ENCODE peak calls at places on chromosomes 13 and 19, in ten cellular contexts. One of them, this sample, is unnamed.

GRCh38 chr13:29893438-29893837 is 43.0 kb upstream of the UBL3 start:
- DNase-seq in pancreas: no peak
- DNase-seq in RWPE2: no peak
- DNase-seq in lower lobe of right lung: no peak
- DNase-seq in thyroid gland: no peak
- DNase-seq in body of pancreas: no peak
- DNase-seq in left ventricle myocardium inferior: no peak
- DNase-seq in ascending aorta: no peak
- DNase-seq in aorta: no peak
- DNase-seq in uterus: no peak
- DNase-seq in this sample: no peak

GRCh38 chr13:105997436-105998232 is 537.8 kb downstream of the EFNB2 start:
- DNase-seq in thyroid gland: no peak
- DNase-seq in RWPE2: no peak
- DNase-seq in lower lobe of right lung: no peak
- DNase-seq in aorta: no peak
- DNase-seq in left ventricle myocardium inferior: no peak
- DNase-seq in body of pancreas: no peak
- DNase-seq in pancreas: no peak
- DNase-seq in ascending aorta: no peak
- DNase-seq in uterus: no peak
- DNase-seq in this sample: no peak

GRCh38 chr13:114067381-114067885 is 65.0 kb downstream of the RASA3 start:
- DNase-seq in body of pancreas: no peak
- DNase-seq in ascending aorta: no peak
- DNase-seq in thyroid gland: no peak
- DNase-seq in left ventricle myocardium inferior: no peak
- DNase-seq in uterus: no peak
- DNase-seq in aorta: peak; percentile 70
- DNase-seq in pancreas: no peak
- DNase-seq in lower lobe of right lung: no peak
- DNase-seq in RWPE2: no peak
- DNase-seq in this sample: no peak

GRCh38 chr19:39335168-39335567 is 675 bp downstream of the GMFG start:
- DNase-seq in uterus: no peak
- DNase-seq in RWPE2: no peak
- DNase-seq in pancreas: no peak
- DNase-seq in thyroid gland: no peak
- DNase-seq in ascending aorta: no peak
- DNase-seq in body of pancreas: no peak
- DNase-seq in aorta: no peak
- DNase-seq in left ventricle myocardium inferior: no peak
- DNase-seq in lower lobe of right lung: no peak
- DNase-seq in this sample: no peak

GRCh38 chr19:12847159-12848139 is 9.1 kb downstream of the MAST1 start:
- DNase-seq in pancreas: peak; percentile 94
- DNase-seq in uterus: peak; percentile 87
- DNase-seq in RWPE2: no peak
- DNase-seq in left ventricle myocardium inferior: peak; percentile 83
- DNase-seq in lower lobe of right lung: peak; percentile 92
- DNase-seq in aorta: peak; percentile 96
- DNase-seq in ascending aorta: peak; percentile 43
- DNase-seq in thyroid gland: peak; percentile 88
- DNase-seq in body of pancreas: peak; percentile 85
- DNase-seq in this sample: peak; percentile 86

GRCh38 chr19:38959618-38960017 is 15.9 kb downstream of the FBXO17 start:
- DNase-seq in aorta: no peak
- DNase-seq in left ventricle myocardium inferior: no peak
- DNase-seq in lower lobe of right lung: no peak
- DNase-seq in pancreas: no peak
- DNase-seq in uterus: no peak
- DNase-seq in thyroid gland: no peak
- DNase-seq in ascending aorta: no peak
- DNase-seq in body of pancreas: no peak
- DNase-seq in RWPE2: no peak
- DNase-seq in this sample: no peak

GRCh38 chr19:38298841-38299680 is 5.0 kb upstream of the C19orf33 start:
- DNase-seq in thyroid gland: no peak
- DNase-seq in ascending aorta: no peak
- DNase-seq in RWPE2: no peak
- DNase-seq in aorta: no peak
- DNase-seq in left ventricle myocardium inferior: no peak
- DNase-seq in body of pancreas: no peak
- DNase-seq in lower lobe of right lung: no peak
- DNase-seq in pancreas: no peak
- DNase-seq in uterus: no peak
- DNase-seq in this sample: no peak

GRCh38 chr19:44939668-44940067 is 2.4 kb upstream of the APOC4 start:
- DNase-seq in lower lobe of right lung: no peak
- DNase-seq in aorta: no peak
- DNase-seq in pancreas: no peak
- DNase-seq in body of pancreas: no peak
- DNase-seq in left ventricle myocardium inferior: no peak
- DNase-seq in thyroid gland: no peak
- DNase-seq in uterus: no peak
- DNase-seq in RWPE2: no peak
- DNase-seq in ascending aorta: no peak
- DNase-seq in this sample: no peak

GRCh38 chr19:6423499-6424189 is 967 bp downstream of the KHSRP start:
- DNase-seq in aorta: peak; percentile 81
- DNase-seq in body of pancreas: peak; percentile 32
- DNase-seq in pancreas: peak; percentile 74
- DNase-seq in thyroid gland: peak; percentile 53
- DNase-seq in uterus: peak; percentile 34
- DNase-seq in ascending aorta: no peak
- DNase-seq in left ventricle myocardium inferior: no peak
- DNase-seq in lower lobe of right lung: no peak
- DNase-seq in RWPE2: no peak
- DNase-seq in this sample: peak; percentile 55

GRCh38 chr13:107276936-107277335 is 709.0 kb upstream of the ARGLU1 start:
- DNase-seq in pancreas: no peak
- DNase-seq in body of pancreas: no peak
- DNase-seq in lower lobe of right lung: no peak
- DNase-seq in ascending aorta: no peak
- DNase-seq in left ventricle myocardium inferior: no peak
- DNase-seq in uterus: no peak
- DNase-seq in thyroid gland: no peak
- DNase-seq in aorta: no peak
- DNase-seq in RWPE2: no peak
- DNase-seq in this sample: no peak

GRCh38 chr19:3577741-3578344 is 5.1 kb downstream of the HMG20B start:
- DNase-seq in pancreas: peak; percentile 79
- DNase-seq in RWPE2: no peak
- DNase-seq in ascending aorta: no peak
- DNase-seq in aorta: no peak
- DNase-seq in lower lobe of right lung: no peak
- DNase-seq in thyroid gland: peak; percentile 14
- DNase-seq in body of pancreas: no peak
- DNase-seq in uterus: no peak
- DNase-seq in left ventricle myocardium inferior: no peak
- DNase-seq in this sample: peak; percentile 83

GRCh38 chr13:31207630-31208549 is 8.1 kb downstream of the B3GLCT start:
- DNase-seq in pancreas: no peak
- DNase-seq in left ventricle myocardium inferior: peak; percentile 63
- DNase-seq in uterus: peak; percentile 70
- DNase-seq in body of pancreas: peak; percentile 27
- DNase-seq in aorta: no peak
- DNase-seq in lower lobe of right lung: no peak
- DNase-seq in ascending aorta: no peak
- DNase-seq in thyroid gland: peak; percentile 73
- DNase-seq in RWPE2: no peak
- DNase-seq in this sample: no peak

DNA sequence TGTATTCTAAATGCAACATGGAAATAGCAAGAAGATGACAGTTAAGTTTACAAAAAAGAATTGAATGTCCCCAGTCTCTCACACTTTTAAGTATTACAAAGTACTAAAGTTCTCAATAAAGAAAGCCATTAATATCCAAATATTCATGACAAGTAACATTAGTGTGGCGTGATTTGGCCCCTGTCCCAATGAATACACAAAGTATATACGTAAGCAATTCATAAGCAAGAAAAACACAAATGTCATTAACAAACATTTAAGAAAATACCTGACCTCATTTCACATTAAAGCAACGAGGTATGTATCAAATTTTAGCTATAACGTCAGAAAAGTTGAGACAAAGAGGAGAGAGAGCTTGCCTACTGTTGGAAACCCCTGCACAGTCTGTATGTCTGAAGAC is 241.9 kb upstream of the IRS2 start:
- DNase-seq in RWPE2: no peak
- DNase-seq in left ventricle myocardium inferior: no peak
- DNase-seq in ascending aorta: no peak
- DNase-seq in aorta: no peak
- DNase-seq in pancreas: no peak
- DNase-seq in uterus: no peak
- DNase-seq in body of pancreas: no peak
- DNase-seq in lower lobe of right lung: no peak
- DNase-seq in thyroid gland: no peak
- DNase-seq in this sample: no peak
- H3K27me3 ChIP-seq in RWPE2: no peaks in the 10 kb centered on the region
- H3K27me3 ChIP-seq in left ventricle myocardium inferior: no peaks in the 10 kb centered on the region
- H3K27me3 ChIP-seq in ascending aorta: no peaks in the 10 kb centered on the region
- H3K27me3 ChIP-seq in aorta: no peaks in the 10 kb centered on the region
- H3K27me3 ChIP-seq in pancreas: no peaks in the 10 kb centered on the region
- H3K27me3 ChIP-seq in uterus: no peaks in the 10 kb centered on the region
- H3K27me3 ChIP-seq in body of pancreas: no peaks in the 10 kb centered on the region
- H3K27me3 ChIP-seq in lower lobe of right lung: no peaks in the 10 kb centered on the region
- H3K27me3 ChIP-seq in thyroid gland: no peaks in the 10 kb centered on the region
- H3K27me3 ChIP-seq in this sample: no peaks in the 10 kb centered on the region

GRCh38 chr19:32691952-32692726 is 518 bp downstream of the NUDT19 start:
- DNase-seq in pancreas: peak; percentile 85
- DNase-seq in body of pancreas: peak; percentile 77
- DNase-seq in uterus: peak; percentile 35
- DNase-seq in aorta: peak; percentile 88
- DNase-seq in left ventricle myocardium inferior: peak; percentile 71
- DNase-seq in RWPE2: no peak
- DNase-seq in thyroid gland: peak; percentile 69
- DNase-seq in lower lobe of right lung: peak; percentile 87
- DNase-seq in ascending aorta: no peak
- DNase-seq in this sample: peak; percentile 60
- H3K9me3 ChIP-seq in pancreas: no peaks in the 10 kb centered on the region
- H3K9me3 ChIP-seq in body of pancreas: no peaks in the 10 kb centered on the region
- H3K9me3 ChIP-seq in uterus: no peaks in the 10 kb centered on the region
- H3K9me3 ChIP-seq in aorta: no peaks in the 10 kb centered on the region
- H3K9me3 ChIP-seq in left ventricle myocardium inferior: no peaks in the 10 kb centered on the region
- H3K9me3 ChIP-seq in RWPE2: no peaks in the 10 kb centered on the region
- H3K9me3 ChIP-seq in thyroid gland: no peaks in the 10 kb centered on the region
- H3K9me3 ChIP-seq in lower lobe of right lung: no peaks in the 10 kb centered on the region
- H3K9me3 ChIP-seq in ascending aorta: no peaks in the 10 kb centered on the region
- H3K9me3 ChIP-seq in this sample: no peaks in the 10 kb centered on the region

DNA sequence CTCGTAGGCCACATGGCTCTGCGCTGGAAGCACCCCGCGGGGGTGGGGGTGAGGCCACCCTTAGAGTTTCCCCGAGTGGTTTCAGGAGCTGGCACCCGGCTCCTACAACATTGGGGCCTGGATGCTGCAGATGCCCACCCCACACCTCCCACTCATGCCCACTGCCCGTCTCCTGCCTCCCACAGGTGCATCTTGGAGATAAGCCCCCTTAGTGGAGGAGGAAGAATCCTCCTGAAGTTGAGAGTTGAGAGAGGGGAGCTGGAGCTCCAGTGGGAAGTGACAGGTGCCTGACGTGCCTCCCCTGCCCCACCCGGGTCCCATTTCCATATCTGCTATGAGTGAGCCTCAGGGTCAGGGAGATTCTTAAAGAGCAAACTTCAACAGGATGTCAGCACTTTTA is 341.3 kb downstream of the TEX29 start:
- DNase-seq in thyroid gland: no peak
- DNase-seq in pancreas: no peak
- DNase-seq in left ventricle myocardium inferior: no peak
- DNase-seq in RWPE2: no peak
- DNase-seq in lower lobe of right lung: no peak
- DNase-seq in body of pancreas: no peak
- DNase-seq in ascending aorta: no peak
- DNase-seq in uterus: no peak
- DNase-seq in aorta: no peak
- DNase-seq in this sample: no peak
- H3K27me3 ChIP-seq in thyroid gland: no peaks in the 10 kb centered on the region
- H3K27me3 ChIP-seq in pancreas: no peaks in the 10 kb centered on the region
- H3K27me3 ChIP-seq in left ventricle myocardium inferior: peaks cover 76% of the 10 kb centered on the region
- H3K27me3 ChIP-seq in RWPE2: no peaks in the 10 kb centered on the region
- H3K27me3 ChIP-seq in lower lobe of right lung: peaks cover 4% of the 10 kb centered on the region
- H3K27me3 ChIP-seq in body of pancreas: no peaks in the 10 kb centered on the region
- H3K27me3 ChIP-seq in ascending aorta: no peaks in the 10 kb centered on the region
- H3K27me3 ChIP-seq in uterus: no peaks in the 10 kb centered on the region
- H3K27me3 ChIP-seq in aorta: no peaks in the 10 kb centered on the region
- H3K27me3 ChIP-seq in this sample: no peaks in the 10 kb centered on the region

DNA sequence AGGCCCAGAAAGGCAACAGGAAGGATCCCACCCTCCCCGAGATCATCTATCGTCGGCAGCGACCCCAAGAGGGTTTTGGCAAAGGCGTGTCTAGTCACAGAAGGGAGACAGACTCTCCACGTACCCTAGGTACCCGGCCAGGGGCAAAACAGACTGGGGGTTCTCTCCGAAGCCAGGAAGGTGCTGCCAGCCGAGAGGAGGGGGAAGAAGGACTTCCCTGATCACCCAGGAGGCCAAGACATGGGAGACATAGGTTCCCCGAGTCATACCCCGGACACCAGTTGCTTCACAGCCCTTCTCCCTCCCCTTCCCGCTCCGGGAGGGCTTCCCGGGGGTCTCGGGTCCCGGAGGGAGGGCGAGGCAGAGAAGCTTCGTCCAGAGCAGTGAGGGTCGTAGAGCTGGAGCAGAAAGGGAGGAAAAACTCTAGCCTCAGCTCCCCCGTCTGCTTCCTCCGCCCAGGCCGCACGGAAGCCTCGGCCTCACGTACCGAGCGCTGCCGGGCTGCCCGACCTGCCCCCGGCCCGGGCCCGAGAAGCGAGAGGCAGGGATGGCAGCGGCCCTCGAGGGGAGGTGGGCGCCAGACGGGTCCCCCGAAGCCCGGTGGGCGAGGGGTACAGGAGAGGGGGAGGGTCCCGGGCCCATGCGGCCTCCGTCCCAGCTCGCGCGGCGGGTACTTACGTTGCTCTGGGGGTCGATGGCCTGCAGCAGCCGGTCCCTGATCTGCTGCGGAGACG is 643 bp downstream of the MED26 start:
- DNase-seq in aorta: peak; percentile 82
- DNase-seq in RWPE2: no peak
- DNase-seq in uterus: no peak
- DNase-seq in pancreas: peak; percentile 87
- DNase-seq in lower lobe of right lung: peak; percentile 62
- DNase-seq in ascending aorta: no peak
- DNase-seq in left ventricle myocardium inferior: no peak
- DNase-seq in body of pancreas: peak; percentile 14
- DNase-seq in thyroid gland: no peak
- DNase-seq in this sample: peak; percentile 26
- H3K9me3 ChIP-seq in aorta: no peaks in the 10 kb centered on the region
- H3K9me3 ChIP-seq in RWPE2: no peaks in the 10 kb centered on the region
- H3K9me3 ChIP-seq in uterus: no peaks in the 10 kb centered on the region
- H3K9me3 ChIP-seq in pancreas: no peaks in the 10 kb centered on the region
- H3K9me3 ChIP-seq in lower lobe of right lung: no peaks in the 10 kb centered on the region
- H3K9me3 ChIP-seq in ascending aorta: no peaks in the 10 kb centered on the region
- H3K9me3 ChIP-seq in left ventricle myocardium inferior: no peaks in the 10 kb centered on the region
- H3K9me3 ChIP-seq in body of pancreas: no peaks in the 10 kb centered on the region
- H3K9me3 ChIP-seq in thyroid gland: no peaks in the 10 kb centered on the region
- H3K9me3 ChIP-seq in this sample: no peaks in the 10 kb centered on the region

DNA sequence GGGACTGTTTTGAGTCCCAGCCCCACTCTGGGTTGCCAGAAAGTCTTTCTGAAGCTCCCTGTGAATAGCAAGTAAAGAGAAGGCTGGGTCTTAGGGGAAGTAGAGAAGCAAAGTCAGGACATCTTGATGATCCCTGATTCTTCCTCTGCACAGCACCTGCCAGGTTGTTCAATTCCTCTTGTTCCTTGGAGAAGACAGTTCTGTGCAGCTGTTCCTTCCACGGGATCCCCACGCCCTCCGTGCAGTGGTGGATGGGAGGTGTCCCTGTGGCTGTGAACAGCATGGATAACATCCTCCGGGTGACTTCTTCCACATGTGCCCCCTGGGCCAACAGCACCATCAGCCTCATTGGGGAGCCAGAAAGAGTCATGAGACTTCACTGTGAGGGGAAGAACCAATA is 29.1 kb upstream of the IGLON5 start:
- DNase-seq in pancreas: no peak
- DNase-seq in body of pancreas: no peak
- DNase-seq in thyroid gland: no peak
- DNase-seq in uterus: no peak
- DNase-seq in lower lobe of right lung: no peak
- DNase-seq in left ventricle myocardium inferior: no peak
- DNase-seq in aorta: no peak
- DNase-seq in RWPE2: no peak
- DNase-seq in ascending aorta: no peak
- DNase-seq in this sample: no peak
- H3K27me3 ChIP-seq in pancreas: no peaks in the 10 kb centered on the region
- H3K27me3 ChIP-seq in body of pancreas: no peaks in the 10 kb centered on the region
- H3K27me3 ChIP-seq in thyroid gland: no peaks in the 10 kb centered on the region
- H3K27me3 ChIP-seq in uterus: no peaks in the 10 kb centered on the region
- H3K27me3 ChIP-seq in lower lobe of right lung: peaks cover 14% of the 10 kb centered on the region
- H3K27me3 ChIP-seq in left ventricle myocardium inferior: peaks cover 86% of the 10 kb centered on the region
- H3K27me3 ChIP-seq in aorta: no peaks in the 10 kb centered on the region
- H3K27me3 ChIP-seq in RWPE2: no peaks in the 10 kb centered on the region
- H3K27me3 ChIP-seq in ascending aorta: no peaks in the 10 kb centered on the region
- H3K27me3 ChIP-seq in this sample: no peaks in the 10 kb centered on the region

This sample was measured in colonic mucosa.